ENCODE peak calls at places on chromosomes 7 and 10, in seven cellular contexts. D is testis; T is pancreas; X is right lobe of liver; Y is neuronal stem cell; C is DND-41; N is CD4-positive, alpha-beta memory T cell. K is an unnamed sample.

GRCh38 chr7:134703781-134704180 is 57.1 kb downstream of the BPGM start:
- DNase-seq in D (peak; percentile 64), T (no peak), X (peak; percentile 24), Y (no peak), C (no peak), N (no peak), K (no peak)

GRCh38 chr10:26801831-26802230 is 58.9 kb downstream of the ABI1 start:
- DNase-seq in D (no peak), T (no peak), X (no peak), Y (no peak), C (no peak), N (no peak), K (no peak)

GRCh38 chr7:43037531-43037930 is 74.9 kb upstream of the HECW1 start:
- DNase-seq in D (no peak), T (no peak), X (no peak), Y (no peak), C (no peak), N (no peak), K (no peak)

GRCh38 chr10:14875941-14876340 is 2.7 kb upstream of the SUV39H2 start:
- DNase-seq in D (no peak), T (no peak), X (no peak), Y (no peak), C (no peak), N (no peak), K (no peak)

GRCh38 chr10:29415876-29416275 is 127.0 kb downstream of the LYZL1 start:
- DNase-seq in D (no peak), T (no peak), X (no peak), Y (no peak), C (no peak), N (no peak), K (no peak)

GRCh38 chr10:14153570-14154055 is 177.1 kb downstream of the FRMD4A start:
- DNase-seq in D (peak; percentile 18), T (peak; percentile 20), X (no peak), Y (no peak), C (no peak), N (no peak), K (no peak)

GRCh38 chr7:124072603-124073324 is 39.9 kb upstream of the TMEM229A start:
- DNase-seq in D (no peak), T (no peak), X (no peak), Y (no peak), C (no peak), N (no peak), K (no peak)

GRCh38 chr10:99395750-99396445 is 34.5 kb downstream of the GOT1 start:
- DNase-seq in D (peak; percentile 21), T (no peak), X (no peak), Y (no peak), C (peak; percentile 12), N (no peak), K (no peak)

GRCh38 chr10:19168584-19168983 is 120.0 kb downstream of the MALRD1 start:
- DNase-seq in D (no peak), T (no peak), X (no peak), Y (peak; percentile 3), C (no peak), N (no peak), K (no peak)

GRCh38 chr7:39971924-39972323 is 21.9 kb downstream of the CDK13 start:
- DNase-seq in D (no peak), T (no peak), X (no peak), Y (no peak), C (no peak), N (no peak), K (no peak)

GRCh38 chr7:88789480-88790064 is 6.0 kb downstream of the TEX47 start:
- DNase-seq in D (no peak), T (no peak), X (no peak), Y (no peak), C (no peak), N (peak; percentile 6), K (no peak)

GRCh38 chr10:71486465-71487114 is 89.9 kb downstream of the CDH23 start:
- DNase-seq in D (peak; percentile 67), T (no peak), X (peak; percentile 65), Y (peak; percentile 61), C (peak; percentile 15), N (no peak), K (peak; percentile 77)

GRCh38 chr7:140923358-140924006 is 1.2 kb downstream of the BRAF start:
- DNase-seq in D (peak; percentile 26), T (no peak), X (no peak), Y (peak; percentile 15), C (no peak), N (peak; percentile 5), K (no peak)

GRCh38 chr7:106425017-106425719 is 140.4 kb upstream of the NAMPT start:
- DNase-seq in D (peak; percentile 81), T (peak; percentile 33), X (peak; percentile 55), Y (no peak), C (no peak), N (peak; percentile 20), K (peak; percentile 79)

GRCh38 chr7:155589001-155589980 is 42.9 kb upstream of the CNPY1 start:
- DNase-seq in D (no peak), T (no peak), X (no peak), Y (no peak), C (no peak), N (no peak), K (peak; percentile 55)

GRCh38 chr7:124557587-124557986 is 208.0 kb downstream of the GPR37 start:
- DNase-seq in D (no peak), T (no peak), X (no peak), Y (no peak), C (no peak), N (no peak), K (no peak)

GRCh38 chr10:126993208-126993607 is 88.0 kb downstream of the DOCK1 start:
- DNase-seq in D (no peak), T (no peak), X (no peak), Y (no peak), C (no peak), N (no peak), K (no peak)

GRCh38 chr10:95683966-95684365 is 9.8 kb downstream of the TCTN3 start:
- DNase-seq in D (no peak), T (no peak), X (no peak), Y (no peak), C (no peak), N (no peak), K (no peak)

GRCh38 chr10:90193240-90193985 is 492.0 kb downstream of the KIF20B start:
- DNase-seq in D (no peak), T (no peak), X (no peak), Y (no peak), C (no peak), N (no peak), K (no peak)

GRCh38 chr10:21516270-21517131 is 9.0 kb downstream of the SKIDA1 start:
- DNase-seq in D (peak; percentile 80), T (peak; percentile 75), X (peak; percentile 73), Y (no peak), C (peak; percentile 61), N (peak; percentile 52), K (peak; percentile 84)

GRCh38 chr10:125169279-125169678 is 8.9 kb upstream of the CTBP2 start:
- DNase-seq in D (no peak), T (no peak), X (no peak), Y (no peak), C (no peak), N (no peak), K (no peak)

GRCh38 chr10:17206210-17206709 is 4.8 kb upstream of the TRDMT1 start:
- DNase-seq in D (no peak), T (no peak), X (no peak), Y (no peak), C (peak; percentile 41), N (peak; percentile 67), K (no peak)

GRCh38 chr10:24920907-24921881 is 31.2 kb downstream of the PRTFDC1 start:
- DNase-seq in D (peak; percentile 34), T (no peak), X (peak; percentile 57), Y (no peak), C (peak; percentile 21), N (no peak), K (peak; percentile 73)

GRCh38 chr7:100745184-100745583 is 11.8 kb downstream of the ZAN start:
- DNase-seq in D (peak; percentile 86), T (no peak), X (peak; percentile 33), Y (no peak), C (no peak), N (no peak), K (peak; percentile 73)

GRCh38 chr10:43689618-43689954 is 40.9 kb upstream of the ZNF32 start:
- DNase-seq in D (peak; percentile 58), T (peak; percentile 79), X (peak; percentile 70), Y (no peak), C (no peak), N (no peak), K (peak; percentile 87)

GRCh38 chr7:24570983-24571382 is 2.3 kb upstream of the PALS2 start:
- DNase-seq in D (no peak), T (no peak), X (no peak), Y (no peak), C (no peak), N (no peak), K (no peak)
- H3K27ac ChIP-seq in D (no peak overlapping the region), T (no peak overlapping the region), X (no peak overlapping the region), Y (no peak overlapping the region), C (no peak overlapping the region), N (no peak overlapping the region), K (no peak overlapping the region)

DNA sequence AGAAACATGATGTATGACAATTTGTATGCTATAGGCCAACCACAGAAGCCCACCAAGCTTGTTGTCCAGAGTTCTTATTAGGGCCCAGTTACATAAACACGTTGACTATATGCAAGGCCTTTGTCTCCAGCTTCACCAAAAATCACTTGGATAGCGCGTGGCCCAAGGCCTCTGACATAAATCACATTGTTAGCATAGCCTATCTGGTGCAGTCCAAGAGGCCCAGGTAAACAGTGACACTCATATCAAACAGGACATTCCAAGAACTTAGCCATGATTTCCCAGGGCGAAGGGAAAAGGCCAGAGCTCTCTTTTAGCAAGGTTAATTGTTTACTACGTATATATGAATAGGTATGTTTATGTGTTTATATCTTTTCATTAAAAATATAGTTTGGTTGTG is 337.2 kb upstream of the CELF2 start:
- DNase-seq in D (no peak), T (no peak), X (no peak), Y (no peak), C (no peak), N (no peak), K (no peak)
- H3K4me1 ChIP-seq in D (no peaks in the 10 kb centered on the region), T (no peaks in the 10 kb centered on the region), X (no peaks in the 10 kb centered on the region), Y (no peaks in the 10 kb centered on the region), C (no peaks in the 10 kb centered on the region), N (no peaks in the 10 kb centered on the region), K (no peaks in the 10 kb centered on the region)

DNA sequence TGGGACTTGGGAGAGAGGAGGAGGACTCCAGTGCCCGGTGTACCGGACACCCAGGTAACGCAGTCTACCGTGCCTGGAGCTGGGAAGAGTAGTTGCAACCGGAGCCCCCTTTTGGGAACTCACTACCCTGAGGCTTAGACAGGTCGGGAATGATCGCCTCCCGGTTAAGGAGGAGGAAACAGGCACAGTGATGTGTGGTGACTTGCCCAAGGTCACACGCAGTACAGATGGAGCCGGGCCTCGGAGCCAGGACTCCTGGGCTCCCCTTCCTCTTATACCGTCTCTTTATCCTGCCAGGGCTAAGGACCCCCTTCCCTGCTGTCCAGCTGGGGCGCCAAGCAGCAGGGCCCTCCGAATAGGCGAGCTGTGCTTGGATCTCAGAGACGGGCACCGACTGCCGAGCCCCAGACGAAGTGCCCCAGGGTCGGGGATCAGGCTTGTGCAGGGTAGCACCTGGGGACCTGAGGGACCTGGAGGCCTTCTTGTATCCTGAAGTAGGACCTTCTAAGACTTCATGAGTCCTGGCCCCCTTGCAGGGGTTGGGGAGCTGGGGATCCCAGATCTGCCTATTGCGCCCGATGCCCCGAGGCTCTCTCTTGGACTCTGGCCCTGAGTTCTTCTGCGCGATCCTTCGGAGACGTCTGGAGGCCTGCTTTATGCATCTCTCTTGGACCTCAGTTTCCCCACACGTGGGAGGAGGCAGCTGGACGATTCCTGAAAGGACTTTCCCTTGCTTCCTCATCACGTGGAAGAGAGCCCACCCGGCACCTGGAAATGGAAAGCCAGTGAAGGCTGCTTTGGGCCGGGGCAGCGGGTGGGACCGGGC is 767 bp upstream of the CYP26A1 start:
- DNase-seq in D (no peak), T (no peak), X (no peak), Y (no peak), C (no peak), N (no peak), K (no peak)
- H3K4me3 ChIP-seq in D (peak overlapping the region; percentile 21), T (no peak overlapping the region), X (peak overlapping the region; percentile 76), Y (no peak overlapping the region), C (no peak overlapping the region), N (no peak overlapping the region), K (peak overlapping the region; percentile 45)

GRCh38 chr7:97798036-97799019 is 66.4 kb downstream of the TAC1 start:
- DNase-seq in D (no peak), T (no peak), X (no peak), Y (no peak), C (no peak), N (no peak), K (no peak)
- H3K27ac ChIP-seq in D (no peak overlapping the region), T (no peak overlapping the region), X (no peak overlapping the region), Y (no peak overlapping the region), C (no peak overlapping the region), N (no peak overlapping the region), K (no peak overlapping the region)

K was measured in upper lobe of right lung.